ENCODE peak calls at places on chromosome 18, in six cellular contexts. Q is H9, H is IMR-90, P is mesenchymal stem cell, L is mesendoderm, O is H1. A is an unnamed sample.

GRCh38 chr18:74654637-74655036 is 57.0 kb downstream of the ZNF407 start:
- DNase-seq in Q (no peak), H (peak; percentile 66), P (peak; percentile 13), L (no peak), O (no peak), A (no peak)

GRCh38 chr18:9101730-9102390 is 639 bp upstream of the NDUFV2 start:
- DNase-seq in Q (no peak), H (peak; percentile 86), P (peak; percentile 85), L (no peak), O (no peak), A (no peak)

GRCh38 chr18:64840911-64841701 is 692.2 kb upstream of the LINC00305 start:
- DNase-seq in Q (no peak), H (no peak), P (no peak), L (no peak), O (peak; percentile 3), A (no peak)

GRCh38 chr18:72830109-72830508 is 37.7 kb downstream of the NETO1 start:
- DNase-seq in Q (peak; percentile 67), H (no peak), P (peak; percentile 5), L (peak; percentile 63), O (no peak), A (peak; percentile 41)

GRCh38 chr18:73848656-73849055 is 299.0 kb downstream of the FBXO15 start:
- DNase-seq in Q (no peak), H (peak; percentile 88), P (peak; percentile 40), L (no peak), O (no peak), A (no peak)

GRCh38 chr18:11387880-11388279 is 221.5 kb upstream of the SLC35G4 start:
- DNase-seq in Q (peak; percentile 46), H (peak; percentile 47), P (peak; percentile 61), L (peak; percentile 53), O (no peak), A (no peak)

GRCh38 chr18:2431836-2432235 is 139.5 kb downstream of the METTL4 start:
- DNase-seq in Q (no peak), H (no peak), P (no peak), L (no peak), O (no peak), A (no peak)

GRCh38 chr18:63365909-63366269 is 1.1 kb downstream of the KDSR start:
- DNase-seq in Q (no peak), H (peak; percentile 6), P (no peak), L (no peak), O (no peak), A (peak; percentile 1)

GRCh38 chr18:5646739-5647138 is 102.9 kb upstream of the EPB41L3 start:
- DNase-seq in Q (no peak), H (no peak), P (no peak), L (peak; percentile 37), O (no peak), A (no peak)

GRCh38 chr18:58080516-58080915 is 36.5 kb downstream of the NEDD4L start:
- DNase-seq in Q (no peak), H (no peak), P (no peak), L (peak; percentile 80), O (no peak), A (no peak)

GRCh38 chr18:42141439-42141838 is 186.4 kb downstream of the PIK3C3 start:
- DNase-seq in Q (no peak), H (peak; percentile 2), P (no peak), L (peak; percentile 59), O (no peak), A (no peak)

GRCh38 chr18:75167759-75168211 is 41.2 kb downstream of the PTGR3 start:
- DNase-seq in Q (no peak), H (peak; percentile 17), P (no peak), L (no peak), O (no peak), A (no peak)

GRCh38 chr18:57940166-57940565 is 103.9 kb upstream of the NEDD4L start:
- DNase-seq in Q (no peak), H (no peak), P (no peak), L (no peak), O (no peak), A (no peak)

GRCh38 chr18:59885579-59886163 is 14.1 kb upstream of the PMAIP1 start:
- DNase-seq in Q (no peak), H (peak; percentile 92), P (peak; percentile 89), L (no peak), O (no peak), A (no peak)

GRCh38 chr18:50817898-50818250 is 1.9 kb downstream of the MRO start:
- DNase-seq in Q (no peak), H (peak; percentile 28), P (no peak), L (no peak), O (no peak), A (no peak)

DNA sequence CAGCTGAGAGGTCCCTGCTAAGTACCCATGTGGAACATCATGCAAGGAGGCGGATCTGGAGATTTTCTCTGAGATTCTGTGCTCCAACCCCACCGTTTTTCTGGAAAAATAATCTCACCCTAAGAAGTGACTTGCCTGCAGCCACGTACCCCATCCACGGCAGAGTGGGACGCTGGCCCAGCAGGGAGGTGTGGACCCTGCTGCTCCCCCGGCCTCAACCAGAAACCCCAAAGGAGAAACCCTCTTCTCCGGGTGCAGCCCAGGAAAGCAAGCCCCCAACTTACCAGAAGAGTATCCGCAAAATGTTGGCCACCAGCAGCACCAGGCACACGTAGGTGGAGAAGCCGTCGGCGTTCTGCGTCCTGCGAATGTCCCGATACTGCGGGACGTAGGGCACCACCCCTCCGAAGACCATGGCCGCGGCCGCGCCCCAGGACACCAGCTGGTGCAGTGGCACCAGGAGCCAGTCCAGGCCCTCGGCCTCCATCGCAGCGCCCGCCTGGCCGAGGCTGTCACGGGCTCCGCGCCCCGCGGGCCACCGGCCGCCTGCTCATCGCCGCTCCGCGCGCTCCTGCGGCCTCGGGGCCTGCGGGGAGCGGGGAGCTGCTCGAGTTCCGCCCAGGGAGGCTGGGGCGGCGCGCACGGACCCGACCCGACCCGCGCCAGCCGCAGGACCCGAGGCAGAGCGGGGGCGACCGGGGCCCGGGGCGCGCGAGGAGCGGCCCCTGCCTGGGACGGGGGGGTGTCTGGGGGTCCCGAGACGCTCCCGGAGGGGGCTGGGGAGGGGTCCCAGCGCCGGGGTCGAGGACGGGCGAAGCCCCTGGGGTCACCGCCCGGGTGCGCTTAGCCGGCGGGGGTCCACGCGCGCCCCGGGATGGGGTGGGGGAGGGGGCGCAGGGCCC is 762 bp downstream of the SLC66A2 start:
- DNase-seq in Q (peak; percentile 42), H (peak; percentile 12), P (peak; percentile 43), L (no peak), O (no peak), A (no peak)
- H3K18ac ChIP-seq in Q (no peak overlapping the region), H (no peak overlapping the region), P (peak overlapping the region; percentile 84), L (peak overlapping the region; percentile 72), O (no peak overlapping the region), A (peak overlapping the region; percentile 96)

GRCh38 chr18:36128907-36129299 is 237 bp downstream of the SLC39A6 start:
- DNase-seq in Q (no peak), H (no peak), P (no peak), L (no peak), O (no peak), A (no peak)

GRCh38 chr18:36129300-36130038 is at the start of the genes ELP2 and SLC39A6:
- DNase-seq in Q (peak; percentile 95), H (peak; percentile 93), P (peak; percentile 97), L (peak; percentile 97), O (peak; percentile 89), A (peak; percentile 97)

GRCh38 chr18:36131692-36132483 is 2.2 kb downstream of the ELP2 start:
- DNase-seq in Q (no peak), H (no peak), P (no peak), L (no peak), O (no peak), A (no peak)

GRCh38 chr18:36130883-36131653 is 1.4 kb downstream of the ELP2 start:
- DNase-seq in Q (no peak), H (no peak), P (no peak), L (no peak), O (no peak), A (no peak)

DNA sequence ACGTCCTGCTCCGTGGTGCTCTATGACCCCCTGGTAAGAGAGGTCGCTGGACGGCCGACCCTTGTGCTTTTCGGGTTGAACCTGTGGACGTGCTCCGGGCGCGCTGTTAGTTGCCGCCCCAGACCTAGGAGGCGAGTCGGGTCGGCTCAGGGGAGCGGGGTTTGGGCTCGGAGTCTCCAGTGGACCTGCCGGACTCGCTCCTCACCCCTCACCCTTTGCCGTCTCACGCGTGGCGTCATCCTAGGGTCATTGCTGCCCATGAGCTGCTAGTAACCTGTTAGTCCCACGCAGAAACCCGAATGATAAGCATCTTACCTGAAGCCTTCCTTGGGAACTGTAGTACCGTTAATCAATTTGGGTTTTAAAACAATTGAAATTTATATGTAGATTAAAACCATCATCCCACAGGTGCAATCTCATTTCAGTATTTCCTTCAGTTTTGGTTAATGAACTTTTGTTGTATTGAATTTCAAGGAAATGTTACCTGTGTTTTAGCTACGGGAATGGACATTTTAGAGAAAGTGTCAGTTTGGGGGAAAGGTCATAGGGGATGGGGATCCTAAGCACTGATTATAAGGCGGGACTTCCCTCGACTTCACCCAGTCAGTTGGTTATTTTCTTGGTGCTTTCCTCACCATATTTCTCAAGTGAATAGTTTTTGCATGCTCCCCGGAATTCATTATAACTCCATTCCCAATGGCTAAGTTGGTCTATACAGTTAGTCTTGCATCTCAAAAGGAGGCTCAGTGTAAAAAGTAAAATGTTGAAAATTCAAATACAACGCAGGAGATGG is 536 bp downstream of the ELP2 start:
- DNase-seq in Q (no peak), H (peak; percentile 10), P (no peak), L (no peak), O (no peak), A (peak; percentile 0)
- H3K4me2 ChIP-seq in Q (peak overlapping the region; percentile 62), H (peak overlapping the region; percentile 93), P (peak overlapping the region; percentile 46), L (peak overlapping the region; percentile 39), O (peak overlapping the region; percentile 100), A (peak overlapping the region; percentile 60)

GRCh38 chr18:49015886-49016647 is 65.3 kb upstream of the SMAD7 start:
- DNase-seq in Q (no peak), H (no peak), P (no peak), L (no peak), O (no peak), A (no peak)

GRCh38 chr18:49014605-49015267 is 64.0 kb upstream of the SMAD7 start:
- DNase-seq in Q (no peak), H (no peak), P (no peak), L (no peak), O (no peak), A (no peak)

GRCh38 chr18:49011291-49011746 is 60.6 kb upstream of the SMAD7 start:
- DNase-seq in Q (peak; percentile 45), H (no peak), P (no peak), L (no peak), O (no peak), A (no peak)

GRCh38 chr18:49016648-49017539 is 66.1 kb upstream of the SMAD7 start:
- DNase-seq in Q (peak; percentile 76), H (peak; percentile 83), P (peak; percentile 90), L (peak; percentile 97), O (peak; percentile 67), A (peak; percentile 40)

DNA sequence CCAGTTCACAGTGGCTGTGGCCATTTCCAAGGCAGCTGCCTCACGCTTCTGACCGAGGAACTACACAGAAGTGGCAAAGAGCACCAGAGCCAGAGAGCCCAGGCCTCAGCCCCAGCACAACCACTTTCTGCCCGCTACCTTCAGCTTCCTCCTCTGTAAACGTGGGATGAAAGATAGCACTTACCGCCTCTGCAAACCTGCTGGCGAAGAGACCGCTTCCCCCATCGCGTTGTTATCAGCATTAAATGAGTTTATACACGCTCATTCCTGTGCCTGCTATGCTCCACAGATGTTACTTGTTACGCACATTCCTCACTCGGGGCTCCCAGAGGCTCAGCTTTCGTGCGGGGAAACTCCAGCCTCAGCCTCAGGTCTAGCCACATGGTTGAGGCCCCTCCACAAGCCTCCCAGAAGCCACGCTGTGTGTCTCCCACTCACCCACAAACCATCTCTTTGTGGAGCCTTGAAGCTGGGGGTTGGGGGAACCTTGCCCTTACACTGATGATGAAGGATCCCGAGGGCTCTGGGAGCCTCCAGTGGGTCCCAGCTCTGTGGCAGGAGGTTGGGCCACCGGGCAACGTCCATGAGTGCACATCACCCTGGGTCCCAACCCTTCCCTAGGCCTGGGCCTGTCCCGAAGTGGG is 63.3 kb upstream of the SMAD7 start:
- DNase-seq in Q (peak; percentile 27), H (no peak), P (no peak), L (no peak), O (no peak), A (no peak)
- H3K18ac ChIP-seq in Q (no peak overlapping the region), H (no peak overlapping the region), P (no peak overlapping the region), L (no peak overlapping the region), O (no peak overlapping the region), A (no peak overlapping the region)

GRCh38 chr18:79483971-79484491 is 88.3 kb downstream of the NFATC1 start:
- DNase-seq in Q (no peak), H (no peak), P (no peak), L (no peak), O (no peak), A (no peak)
- H3K4me2 ChIP-seq in Q (no peak overlapping the region), H (no peak overlapping the region), P (no peak overlapping the region), L (no peak overlapping the region), O (no peak overlapping the region), A (no peak overlapping the region)

A was measured in neuronal stem cell.